ENCODE peak calls at places on chromosome 12, in six cellular contexts. K is adrenal gland, W is right atrium auricular region, H is IMR-90, F is aorta, Q is pancreas. Z is an unnamed sample. For H3K27me3, the result is how much of the 10 kb centered on the place peaks cover.

GRCh38 chr12:88529531-88530488 is 50.5 kb downstream of the KITLG start:
- DNase-seq in K (no peak), F (no peak), H (no peak), Q (no peak), W (no peak), Z (no peak)

GRCh38 chr12:131764738-131765137 is 53.8 kb downstream of the SFSWAP start:
- DNase-seq in H (no peak), W (no peak), Q (no peak), K (no peak), F (no peak), Z (no peak)

GRCh38 chr12:10331642-10332239 is 24.1 kb downstream of the KLRD1 start:
- DNase-seq in Q (no peak), W (no peak), F (no peak), H (peak), K (peak), Z (peak)

GRCh38 chr12:68350753-68351152 is 18.6 kb upstream of the MDM1 start:
- DNase-seq in K (no peak), F (no peak), W (no peak), Q (no peak), H (peak), Z (no peak)

GRCh38 chr12:106010746-106011145 is 128.0 kb downstream of the NUAK1 start:
- DNase-seq in W (no peak), K (no peak), H (peak), F (no peak), Q (no peak), Z (no peak)

GRCh38 chr12:49946086-49946485 is 4.5 kb upstream of the AQP2 start:
- DNase-seq in H (no peak), Q (no peak), K (no peak), F (no peak), W (no peak), Z (no peak)

GRCh38 chr12:71594214-71594948 is 69.3 kb downstream of the ZFC3H1 start:
- DNase-seq in F (no peak), W (no peak), K (no peak), H (no peak), Q (peak), Z (peak)

GRCh38 chr12:46266869-46267617 is 1.8 kb downstream of the SLC38A1 start:
- DNase-seq in Q (peak), F (peak), W (no peak), K (peak), H (peak), Z (peak)

GRCh38 chr12:111224196-111225066 is 144.5 kb downstream of the PHETA1 start:
- DNase-seq in F (no peak), H (no peak), Q (peak), W (no peak), K (no peak), Z (no peak)

GRCh38 chr12:103771466-103771865 is 69.6 kb downstream of the NT5DC3 start:
- DNase-seq in W (no peak), H (peak), F (no peak), Q (no peak), K (peak), Z (no peak)

GRCh38 chr12:27777141-27777540 is 2.9 kb upstream of the KLHL42 start:
- DNase-seq in K (no peak), F (no peak), Q (no peak), W (no peak), H (no peak), Z (no peak)

GRCh38 chr12:45168976-45169375 is 46.9 kb upstream of the ANO6 start:
- DNase-seq in F (no peak), K (no peak), Q (no peak), W (no peak), H (no peak), Z (no peak)

GRCh38 chr12:70366581-70367267 is 634 bp downstream of the KCNMB4 start:
- DNase-seq in W (no peak), Q (peak), H (peak), K (peak), F (peak), Z (peak)

GRCh38 chr12:94603434-94604068 is 46.8 kb downstream of the TMCC3 start:
- DNase-seq in Q (peak), H (no peak), K (peak), F (no peak), W (no peak), Z (no peak)

GRCh38 chr12:59570134-59570533 is 25.7 kb upstream of the SLC16A7 start:
- DNase-seq in F (no peak), K (peak), W (no peak), Q (no peak), H (peak), Z (no peak)

GRCh38 chr12:34346372-34347034 is 324.2 kb downstream of the ALG10 start:
- DNase-seq in W (no peak), F (no peak), Q (no peak), H (no peak), K (no peak), Z (no peak)

GRCh38 chr12:6929806-6930452 is 2.2 kb downstream of the ATN1 start:
- DNase-seq in W (no peak), F (no peak), K (no peak), H (no peak), Q (no peak), Z (no peak)

GRCh38 chr12:6935551-6936377 is 7.9 kb upstream of the RNU7-1 start:
- DNase-seq in W (no peak), Q (no peak), H (no peak), K (peak), F (no peak), Z (no peak)

GRCh38 chr12:6934110-6934509 is 6.4 kb downstream of the ATN1 start:
- DNase-seq in H (peak), F (no peak), Q (no peak), K (peak), W (no peak), Z (no peak)

GRCh38 chr12:6935221-6935550 is 7.4 kb downstream of the ATN1 start:
- DNase-seq in K (no peak), F (no peak), W (no peak), Q (no peak), H (no peak), Z (no peak)

GRCh38 chr12:6932766-6933165 is 5.0 kb downstream of the ATN1 start:
- DNase-seq in H (no peak), Q (no peak), F (no peak), K (no peak), W (no peak), Z (no peak)
- H3K27me3 ChIP-seq in H (under half), Q (under half), F (under half), K (under half), W (under half), Z (under half)

GRCh38 chr12:107912421-107913004 is 138.0 kb downstream of the ASCL4 start:
- DNase-seq in K (peak), W (no peak), H (no peak), Q (peak), F (peak), Z (peak)
- H3K4me3 ChIP-seq in K (no peak), W (no peak), H (no peak), Q (no peak), F (no peak), Z (no peak)

DNA sequence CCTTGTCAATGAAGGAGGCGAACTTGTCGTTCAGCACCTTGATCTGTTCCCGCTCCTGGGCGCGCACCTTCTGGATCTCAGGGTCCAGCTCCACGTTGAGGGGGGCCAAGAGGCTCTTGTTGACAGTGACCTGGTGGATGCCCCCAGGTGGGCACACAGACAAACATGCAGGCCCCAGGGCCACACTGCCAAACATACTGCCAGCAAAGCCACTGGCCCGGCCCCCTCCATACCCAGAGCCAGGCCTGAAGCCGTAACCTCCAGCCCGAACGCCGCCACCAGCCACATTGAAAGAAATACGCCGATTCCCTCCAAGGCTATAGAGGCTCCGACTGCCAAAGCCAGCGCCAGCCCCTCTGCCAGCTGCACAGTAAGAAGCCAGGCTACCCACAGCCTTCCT is 337 bp downstream of the KRT74 start:
- DNase-seq in F (no peak), W (no peak), K (no peak), Q (no peak), H (no peak), Z (no peak)
- H3K27me3 ChIP-seq in F (under half), W (under half), K (under half), Q (under half), H (under half), Z (under half)

DNA sequence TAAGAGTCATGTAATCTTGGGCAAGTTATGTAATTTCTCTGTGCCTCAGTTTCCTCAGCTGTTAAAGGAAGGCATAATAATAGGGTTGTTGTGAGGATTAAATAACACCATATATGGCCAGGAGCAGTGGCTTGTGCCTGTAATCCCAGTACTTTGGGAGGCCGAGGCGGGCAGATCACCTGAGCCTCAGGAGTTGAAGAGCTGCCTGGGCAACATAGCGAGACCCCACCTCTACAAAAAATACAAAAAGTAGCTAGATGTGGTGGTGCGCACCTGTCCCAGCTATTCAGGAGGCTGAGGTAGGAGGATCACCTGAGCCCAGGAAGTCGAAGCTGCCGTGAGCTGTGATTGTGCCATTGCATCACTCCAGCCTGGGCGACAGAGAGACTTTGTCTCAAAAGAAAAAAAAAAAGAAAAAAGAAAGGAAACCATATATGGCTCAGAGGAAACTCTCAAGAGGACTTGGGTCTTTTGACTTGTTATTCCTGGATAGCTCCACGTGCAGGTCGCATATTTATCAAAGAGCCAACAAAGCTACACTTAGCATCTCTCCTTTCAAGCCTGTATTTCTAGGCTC is 6.9 kb downstream of the GPRC5A start:
- DNase-seq in F (no peak), H (no peak), Q (no peak), W (no peak), K (no peak), Z (no peak)
- H3K4me3 ChIP-seq in F (no peak), H (no peak), Q (no peak), W (no peak), K (no peak), Z (no peak)